ENCODE peak calls at places on chromosomes 16 and 17, in five cellular contexts. V is PC-3, E is body of pancreas, Z is right cardiac atrium, M is tibial nerve. I is an unnamed sample.

GRCh38 chr16:84618428-84619102 is 687 bp upstream of the COTL1 start:
- DNase-seq in V (peak; percentile 97), E (peak; percentile 44), Z (peak; percentile 41), M (no peak), I (peak; percentile 94)

GRCh38 chr16:46757339-46758050 is 9.4 kb upstream of the MYLK3 start:
- DNase-seq in V (peak; percentile 4), E (no peak), Z (peak; percentile 70), M (no peak), I (no peak)

GRCh38 chr16:55825115-55825728 is 7.7 kb downstream of the CES1 start:
- DNase-seq in V (no peak), E (no peak), Z (no peak), M (no peak), I (no peak)

GRCh38 chr16:59039066-59039465 is 304.9 kb upstream of the GOT2 start:
- DNase-seq in V (no peak), E (no peak), Z (no peak), M (no peak), I (no peak)

GRCh38 chr17:36755586-36755985 is 154.2 kb downstream of the MRM1 start:
- DNase-seq in V (peak; percentile 46), E (no peak), Z (no peak), M (no peak), I (no peak)

GRCh38 chr17:36849871-36850348 is 87.4 kb upstream of the LHX1 start:
- DNase-seq in V (peak; percentile 25), E (no peak), Z (no peak), M (no peak), I (peak; percentile 75)

GRCh38 chr17:14214271-14214670 is 22.4 kb downstream of the CDRT15 start:
- DNase-seq in V (peak; percentile 59), E (no peak), Z (no peak), M (no peak), I (no peak)

GRCh38 chr16:69626256-69626655 is 60.5 kb downstream of the NFAT5 start:
- DNase-seq in V (no peak), E (no peak), Z (no peak), M (no peak), I (peak; percentile 16)

GRCh38 chr16:69554495-69554894 is 11.3 kb upstream of the NFAT5 start:
- DNase-seq in V (no peak), E (no peak), Z (no peak), M (no peak), I (no peak)

GRCh38 chr16:69428652-69429051 is 4.2 kb downstream of the CYB5B start:
- DNase-seq in V (no peak), E (no peak), Z (no peak), M (no peak), I (no peak)

GRCh38 chr16:85575910-85576309 is 37.2 kb upstream of the GSE1 start:
- DNase-seq in V (no peak), E (no peak), Z (no peak), M (no peak), I (no peak)

GRCh38 chr16:8941718-8942344 is 21.9 kb downstream of the USP7 start:
- DNase-seq in V (no peak), E (no peak), Z (no peak), M (no peak), I (no peak)

GRCh38 chr17:32960815-32961214 is 30.8 kb upstream of the SPACA3 start:
- DNase-seq in V (peak; percentile 24), E (no peak), Z (no peak), M (no peak), I (peak; percentile 16)

GRCh38 chr17:47697948-47698711 is 4.2 kb downstream of the TBKBP1 start:
- DNase-seq in V (no peak), E (peak; percentile 11), Z (no peak), M (no peak), I (no peak)

GRCh38 chr16:57616241-57616640 is 12.2 kb upstream of the ADGRG1 start:
- DNase-seq in V (no peak), E (no peak), Z (no peak), M (no peak), I (no peak)

GRCh38 chr17:63838586-63839184 is 3.8 kb downstream of the SMARCD2 start:
- DNase-seq in V (peak; percentile 75), E (peak; percentile 97), Z (peak; percentile 94), M (peak; percentile 98), I (no peak)

GRCh38 chr17:78933025-78933958 is 8.1 kb upstream of the TIMP2 start:
- DNase-seq in V (peak; percentile 98), E (peak; percentile 61), Z (peak; percentile 67), M (peak; percentile 58), I (peak; percentile 98)

GRCh38 chr16:5444181-5444580 is 346.6 kb upstream of the EEF2KMT start:
- DNase-seq in V (no peak), E (no peak), Z (no peak), M (no peak), I (no peak)

GRCh38 chr17:20263595-20263994 is 203.7 kb downstream of the LGALS9B start:
- DNase-seq in V (no peak), E (no peak), Z (no peak), M (no peak), I (peak; percentile 24)

GRCh38 chr17:5019475-5019956 is 15.7 kb downstream of the SLC52A1 start:
- DNase-seq in V (peak; percentile 4), E (no peak), Z (no peak), M (no peak), I (no peak)

GRCh38 chr16:59510008-59510424 is 775.9 kb upstream of the GOT2 start:
- DNase-seq in V (peak; percentile 85), E (no peak), Z (no peak), M (no peak), I (no peak)

GRCh38 chr16:52069866-52070265 is 477.1 kb downstream of the TOX3 start:
- DNase-seq in V (peak; percentile 2), E (no peak), Z (no peak), M (no peak), I (peak; percentile 25)

GRCh38 chr17:13931111-13931526 is 138.2 kb upstream of the COX10 start:
- DNase-seq in V (peak; percentile 19), E (no peak), Z (no peak), M (peak; percentile 44), I (no peak)

GRCh38 chr17:47064684-47065083 is 85.6 kb upstream of the RPRML start:
- DNase-seq in V (no peak), E (no peak), Z (no peak), M (no peak), I (no peak)

DNA sequence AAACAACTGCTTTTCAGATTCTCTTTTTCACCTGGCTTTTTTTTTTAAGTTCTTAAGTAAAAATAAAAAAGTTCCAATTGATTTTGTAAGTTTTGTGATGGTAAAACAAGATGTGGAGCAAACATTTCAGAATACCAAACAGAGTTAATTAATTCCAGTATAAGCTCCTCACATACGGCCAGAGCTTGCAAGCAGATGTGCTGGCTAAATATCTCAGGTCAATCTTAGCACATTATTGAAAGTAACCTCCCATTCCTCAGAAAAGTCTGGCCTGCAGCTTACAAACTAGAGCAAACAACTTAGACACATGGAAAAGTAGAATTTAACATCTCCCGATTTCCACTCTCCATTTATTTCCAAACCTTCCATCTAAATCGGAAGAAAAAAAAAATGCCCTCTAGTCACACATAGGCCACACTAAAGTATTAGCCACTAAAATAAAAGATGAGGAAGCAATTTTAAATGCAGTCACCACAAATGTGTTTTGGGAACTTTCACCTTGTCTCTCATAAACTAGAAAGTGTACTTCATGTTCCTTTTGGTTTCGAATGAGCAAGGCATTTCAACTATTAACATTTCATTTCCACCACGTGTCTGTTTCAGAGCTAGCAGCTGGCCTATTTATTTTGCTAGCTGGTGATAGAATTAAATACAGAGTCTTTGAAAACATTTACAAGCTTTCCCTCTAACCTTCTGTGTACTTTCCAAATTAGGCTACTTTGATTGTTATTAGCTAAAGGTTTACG is 143.3 kb downstream of the STX8 start:
- DNase-seq in V (no peak), E (no peak), Z (no peak), M (no peak), I (no peak)
- H3K4me3 ChIP-seq in V (no peak overlapping the region), E (no peak overlapping the region), Z (no peak overlapping the region), M (no peak overlapping the region), I (no peak overlapping the region)

GRCh38 chr17:81518113-81518784 is 5.7 kb upstream of the ACTG1 start:
- DNase-seq in V (peak; percentile 25), E (peak; percentile 38), Z (no peak), M (no peak), I (no peak)
- H3K4me3 ChIP-seq in V (peak overlapping the region; percentile 78), E (no peak overlapping the region), Z (peak overlapping the region; percentile 17), M (peak overlapping the region; percentile 28), I (peak overlapping the region; percentile 40)

DNA sequence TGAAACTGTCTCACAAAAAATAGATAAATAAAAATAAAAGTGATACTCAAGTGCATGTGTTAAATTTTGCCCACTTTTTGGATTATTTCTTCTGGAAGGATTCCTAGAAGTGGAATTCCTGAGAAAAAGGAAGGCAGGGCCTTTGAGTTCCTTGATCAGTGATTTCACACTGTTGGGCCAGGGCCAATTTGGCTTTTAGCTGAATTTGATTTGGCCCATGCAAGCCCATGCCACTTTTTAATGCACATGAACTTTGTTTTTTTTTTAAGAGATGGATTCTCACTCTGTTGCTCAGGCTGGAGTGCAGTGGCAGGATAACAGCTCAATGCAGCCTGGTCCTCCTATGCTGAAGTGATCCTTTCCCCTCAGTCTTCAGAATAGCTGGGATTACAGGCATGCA is 96.3 kb downstream of the TNFRSF13B start:
- DNase-seq in V (no peak), E (no peak), Z (no peak), M (no peak), I (no peak)
- H3K4me3 ChIP-seq in V (no peak overlapping the region), E (no peak overlapping the region), Z (no peak overlapping the region), M (no peak overlapping the region), I (no peak overlapping the region)

GRCh38 chr17:21513012-21513570 is 136.9 kb downstream of the KCNJ12 start:
- DNase-seq in V (peak; percentile 84), E (peak; percentile 78), Z (peak; percentile 79), M (peak; percentile 70), I (peak; percentile 50)
- H3K4me3 ChIP-seq in V (peak overlapping the region; percentile 59), E (no peak overlapping the region), Z (no peak overlapping the region), M (no peak overlapping the region), I (peak overlapping the region; percentile 12)

GRCh38 chr16:11791144-11791828 is 5.8 kb downstream of the ZC3H7A start:
- DNase-seq in V (no peak), E (no peak), Z (no peak), M (no peak), I (no peak)
- H3K4me3 ChIP-seq in V (no peak overlapping the region), E (no peak overlapping the region), Z (no peak overlapping the region), M (no peak overlapping the region), I (no peak overlapping the region)

I was measured in brain microvascular endothelial cell.